ENCODE peak calls at places on chromosomes 3 and 15, in ten cellular contexts. P, N, X, D, A, M, V, T, Q and Y are unnamed samples.

GRCh38 chr3:86239956-86240355 is 751.0 kb downstream of the VGLL3 start:
- DNase-seq in P (no peak), N (no peak), X (no peak), D (no peak), A (no peak), M (no peak), V (no peak), T (no peak), Q (no peak), Y (no peak)

GRCh38 chr3:142224482-142225072 is 808 bp downstream of the GK5 start:
- DNase-seq in P (no peak), N (no peak), X (no peak), D (peak), A (no peak), M (no peak), V (no peak), T (no peak), Q (no peak), Y (no peak)

GRCh38 chr3:106067711-106068110 is 198.9 kb upstream of the CBLB start:
- DNase-seq in P (no peak), N (no peak), X (no peak), D (no peak), A (no peak), M (no peak), V (no peak), T (no peak), Q (no peak), Y (peak)

GRCh38 chr3:23668430-23668904 is 137.3 kb upstream of the UBE2E1 start:
- DNase-seq in P (no peak), N (peak), X (peak), D (peak), A (no peak), M (no peak), V (peak), T (no peak), Q (no peak), Y (no peak)

GRCh38 chr3:141530133-141530768 is 43.4 kb downstream of the RASA2 start:
- DNase-seq in P (no peak), N (peak), X (peak), D (peak), A (no peak), M (no peak), V (peak), T (no peak), Q (no peak), Y (no peak)

GRCh38 chr15:69384626-69385025 is 29.5 kb upstream of the KIF23 start:
- DNase-seq in P (no peak), N (no peak), X (no peak), D (no peak), A (no peak), M (no peak), V (no peak), T (no peak), Q (no peak), Y (no peak)

GRCh38 chr3:106130384-106131084 is 261.7 kb upstream of the CBLB start:
- DNase-seq in P (no peak), N (peak), X (peak), D (peak), A (no peak), M (no peak), V (peak), T (no peak), Q (no peak), Y (no peak)

GRCh38 chr3:11413071-11413470 is 140.9 kb downstream of the ATG7 start:
- DNase-seq in P (no peak), N (no peak), X (no peak), D (no peak), A (no peak), M (no peak), V (no peak), T (no peak), Q (no peak), Y (no peak)

GRCh38 chr3:57949779-57950618 is 58.2 kb upstream of the FLNB start:
- DNase-seq in P (peak), N (no peak), X (peak), D (peak), A (no peak), M (no peak), V (no peak), T (no peak), Q (no peak), Y (no peak)

GRCh38 chr15:81074773-81075172 is 59.3 kb upstream of the CFAP161 start:
- DNase-seq in P (no peak), N (no peak), X (no peak), D (no peak), A (no peak), M (no peak), V (no peak), T (no peak), Q (no peak), Y (no peak)

GRCh38 chr3:19645093-19645492 is 288.9 kb downstream of the EFHB start:
- DNase-seq in P (no peak), N (no peak), X (peak), D (peak), A (no peak), M (no peak), V (no peak), T (no peak), Q (no peak), Y (no peak)

GRCh38 chr15:60563066-60563465 is 84.1 kb upstream of the ICE2 start:
- DNase-seq in P (no peak), N (no peak), X (no peak), D (no peak), A (no peak), M (no peak), V (no peak), T (no peak), Q (no peak), Y (no peak)

GRCh38 chr3:146160964-146161724 is at the start of gene PLOD2:
- DNase-seq in P (peak), N (peak), X (peak), D (peak), A (no peak), M (peak), V (peak), T (peak), Q (no peak), Y (peak)

GRCh38 chr3:42659451-42660130 is 6.1 kb downstream of the ZBTB47 start:
- DNase-seq in P (no peak), N (no peak), X (no peak), D (no peak), A (no peak), M (no peak), V (no peak), T (no peak), Q (no peak), Y (no peak)

GRCh38 chr3:157073810-157074209 is 86.1 kb downstream of the CCNL1 start:
- DNase-seq in P (no peak), N (peak), X (peak), D (no peak), A (no peak), M (no peak), V (no peak), T (no peak), Q (no peak), Y (no peak)